ENCODE peak calls at places on chromosomes 7 and 10, in six cellular contexts. S is HEK293T; J is nucleus accumbens; Z is C1 segment of cervical spinal cord; Q is activated CD4-positive, alpha-beta T cell treated with anti-CD3 and anti-CD28 coated beads, Interleukin-2, amount 50 U/mL, for 1 hour; F is HTR-8/SVneo. D is an unnamed sample.

GRCh38 chr10:79202188-79203013 is 133.6 kb downstream of the ZMIZ1 start:
- DNase-seq in S (peak; percentile 52), J (no peak), Z (no peak), Q (peak; percentile 19), F (peak; percentile 43), D (no peak)

GRCh38 chr7:156833311-156833710 is 59.7 kb downstream of the LMBR1 start:
- DNase-seq in S (no peak), J (no peak), Z (no peak), Q (no peak), F (no peak), D (no peak)

GRCh38 chr7:31874631-31875374 is 187.8 kb downstream of the PPP1R17 start:
- DNase-seq in S (no peak), J (no peak), Z (no peak), Q (no peak), F (no peak), D (no peak)

GRCh38 chr7:130144632-130145171 is 60.5 kb downstream of the TMEM209 start:
- DNase-seq in S (no peak), J (no peak), Z (no peak), Q (no peak), F (peak; percentile 29), D (peak; percentile 87)

GRCh38 chr10:56346845-56347415 is 14.1 kb downstream of the ZWINT start:
- DNase-seq in S (no peak), J (no peak), Z (no peak), Q (no peak), F (no peak), D (no peak)

GRCh38 chr10:103394180-103394579 is 2.1 kb downstream of the ATP5MK start:
- DNase-seq in S (no peak), J (no peak), Z (no peak), Q (no peak), F (no peak), D (no peak)

GRCh38 chr10:129307141-129307540 is 159.9 kb upstream of the MGMT start:
- DNase-seq in S (no peak), J (no peak), Z (no peak), Q (no peak), F (no peak), D (no peak)

GRCh38 chr10:127216786-127217185 is 20.4 kb upstream of the INSYN2A start:
- DNase-seq in S (no peak), J (no peak), Z (no peak), Q (no peak), F (no peak), D (no peak)

GRCh38 chr7:63054191-63054661 is 944.4 kb upstream of the ZNF722 start:
- DNase-seq in S (no peak), J (no peak), Z (no peak), Q (no peak), F (no peak), D (no peak)

GRCh38 chr7:37369904-37370303 is 78.8 kb downstream of the ELMO1 start:
- DNase-seq in S (no peak), J (no peak), Z (no peak), Q (no peak), F (no peak), D (no peak)

GRCh38 chr7:135683609-135684008 is 21.3 kb downstream of the STMP1 start:
- DNase-seq in S (no peak), J (no peak), Z (no peak), Q (no peak), F (no peak), D (no peak)

GRCh38 chr7:142927085-142927745 is 6.3 kb downstream of the TRPV5 start:
- DNase-seq in S (no peak), J (no peak), Z (no peak), Q (no peak), F (no peak), D (no peak)

GRCh38 chr10:95291634-95292039 is 834 bp upstream of the PDLIM1 start:
- DNase-seq in S (no peak), J (no peak), Z (no peak), Q (no peak), F (no peak), D (no peak)

GRCh38 chr10:71280216-71280615 is 38.8 kb upstream of the SLC29A3 start:
- DNase-seq in S (no peak), J (no peak), Z (no peak), Q (no peak), F (no peak), D (no peak)

GRCh38 chr10:124708922-124709520 is 35.2 kb downstream of the FAM53B start:
- DNase-seq in S (no peak), J (no peak), Z (no peak), Q (no peak), F (no peak), D (peak; percentile 64)

GRCh38 chr10:100146398-100146797 is 39.4 kb downstream of the ERLIN1 start:
- DNase-seq in S (no peak), J (no peak), Z (no peak), Q (no peak), F (no peak), D (no peak)

GRCh38 chr7:86437951-86438450 is 205.7 kb upstream of the GRM3 start:
- DNase-seq in S (no peak), J (no peak), Z (no peak), Q (no peak), F (no peak), D (no peak)

GRCh38 chr7:2701832-2702593 is 14.0 kb downstream of the AMZ1 start:
- DNase-seq in S (no peak), J (peak; percentile 87), Z (peak; percentile 50), Q (no peak), F (no peak), D (no peak)

GRCh38 chr7:142880886-142881505 is 4.5 kb downstream of the TRPV6 start:
- DNase-seq in S (peak; percentile 68), J (no peak), Z (no peak), Q (peak; percentile 48), F (no peak), D (no peak)